ENCODE peak calls at places on chromosome 11, in eight cellular contexts. F is neural crest cell, V is osteocyte, R is lower lobe of right lung, Q is HFFc6, D is nephron progenitor cell, W is kidney epithelial cell, K is endothelial cell of umbilical vein. X is an unnamed sample.

GRCh38 chr11:73374130-73374529 is 2.1 kb upstream of the RELT start:
- DNase-seq in Q (no peak), D (no peak), F (no peak), K (no peak), V (no peak), W (no peak), R (no peak), X (no peak)

GRCh38 chr11:68542617-68543016 is 82.1 kb downstream of the PPP6R3 start:
- DNase-seq in Q (peak), D (no peak), K (no peak), W (peak), V (no peak), F (no peak), R (no peak), X (no peak)

GRCh38 chr11:5383576-5383975 is at the start of gene OR51M1:
- DNase-seq in W (no peak), V (no peak), D (no peak), F (no peak), Q (no peak), R (no peak), K (no peak), X (no peak)

GRCh38 chr11:99424313-99425084 is 403.8 kb downstream of the CNTN5 start:
- DNase-seq in F (no peak), Q (no peak), W (no peak), R (no peak), D (no peak), K (no peak), V (no peak), X (no peak)

GRCh38 chr11:74325649-74326645 is 14.5 kb upstream of the P4HA3 start:
- DNase-seq in D (no peak), F (no peak), Q (peak), R (peak), V (no peak), W (no peak), K (peak), X (no peak)

GRCh38 chr11:14376920-14377319 is 17.9 kb upstream of the RRAS2 start:
- DNase-seq in W (no peak), R (no peak), K (peak), F (no peak), Q (no peak), D (no peak), V (no peak), X (no peak)

GRCh38 chr11:122578168-122578825 is 77.2 kb upstream of the UBASH3B start:
- DNase-seq in Q (no peak), F (no peak), K (no peak), V (no peak), R (no peak), D (no peak), W (no peak), X (no peak)

GRCh38 chr11:100731471-100731870 is 44.4 kb downstream of the ARHGAP42 start:
- DNase-seq in W (no peak), F (no peak), K (no peak), D (no peak), V (no peak), Q (no peak), R (no peak), X (no peak)

GRCh38 chr11:18650859-18651557 is 16.9 kb upstream of the SPTY2D1 start:
- DNase-seq in Q (peak), W (no peak), K (peak), D (no peak), V (no peak), F (peak), R (peak), X (no peak)

GRCh38 chr11:69210660-69211035 is 54.9 kb downstream of the SMIM38 start:
- DNase-seq in R (no peak), Q (no peak), F (no peak), D (no peak), W (no peak), V (no peak), K (no peak), X (no peak)

GRCh38 chr11:69442807-69443137 is 38.7 kb upstream of the LINC01488 start:
- DNase-seq in Q (peak), R (peak), F (no peak), W (no peak), V (no peak), K (no peak), D (peak), X (no peak)

GRCh38 chr11:12008790-12009616 is 577 bp upstream of the DKK3 start:
- DNase-seq in D (peak), R (peak), K (peak), Q (peak), W (no peak), V (no peak), F (peak), X (peak)

DNA sequence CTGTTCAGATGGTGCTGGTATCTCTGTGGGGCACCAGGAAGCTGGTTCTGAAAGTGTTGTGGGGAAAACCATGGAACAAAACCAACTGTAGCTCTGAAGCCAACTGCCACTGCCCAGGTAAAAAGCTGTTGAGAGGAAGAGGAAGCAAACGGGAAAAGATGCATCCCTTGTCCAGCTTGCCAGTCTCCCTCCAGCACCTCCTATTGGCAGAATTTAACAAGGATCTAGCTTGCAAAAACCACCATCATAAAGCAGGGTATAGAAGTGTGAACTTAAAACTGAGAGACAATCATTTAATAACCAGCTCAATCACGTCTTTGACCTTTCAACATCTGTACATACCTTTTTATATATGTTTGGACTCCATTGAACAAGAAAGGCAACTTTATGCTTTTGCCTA is 4.5 kb downstream of the PATE1 start:
- DNase-seq in R (no peak), Q (no peak), F (no peak), K (no peak), W (no peak), D (no peak), V (no peak), X (no peak)
- TF ChIP-seq CTCF in R (no peak), Q (no peak), F (no peak), K (no peak), W (no peak), D (no peak), V (no peak), X (no peak)

GRCh38 chr11:65573391-65574146 is 1.2 kb downstream of the FAM89B start:
- DNase-seq in V (peak), D (no peak), R (no peak), Q (no peak), W (no peak), F (no peak), K (no peak), X (no peak)

GRCh38 chr11:65571420-65571819 is 918 bp upstream of the FAM89B start:
- DNase-seq in R (no peak), D (no peak), K (no peak), W (no peak), V (no peak), F (no peak), Q (no peak), X (no peak)

GRCh38 chr11:65571940-65572339 is 398 bp upstream of the FAM89B start:
- DNase-seq in W (no peak), V (no peak), Q (peak), D (no peak), R (no peak), F (no peak), K (peak), X (no peak)

GRCh38 chr11:65574147-65574962 is 1.5 kb upstream of the EHBP1L1 start:
- DNase-seq in Q (peak), R (peak), D (peak), W (peak), V (peak), K (peak), F (peak), X (peak)

GRCh38 chr11:65572356-65573043 is at the start of gene FAM89B:
- DNase-seq in V (peak), R (peak), K (peak), D (peak), Q (peak), W (no peak), F (peak), X (peak)
- TF ChIP-seq CTCF in V (no peak), R (no peak), K (no peak), D (no peak), Q (no peak), W (no peak), F (no peak), X (no peak)

DNA sequence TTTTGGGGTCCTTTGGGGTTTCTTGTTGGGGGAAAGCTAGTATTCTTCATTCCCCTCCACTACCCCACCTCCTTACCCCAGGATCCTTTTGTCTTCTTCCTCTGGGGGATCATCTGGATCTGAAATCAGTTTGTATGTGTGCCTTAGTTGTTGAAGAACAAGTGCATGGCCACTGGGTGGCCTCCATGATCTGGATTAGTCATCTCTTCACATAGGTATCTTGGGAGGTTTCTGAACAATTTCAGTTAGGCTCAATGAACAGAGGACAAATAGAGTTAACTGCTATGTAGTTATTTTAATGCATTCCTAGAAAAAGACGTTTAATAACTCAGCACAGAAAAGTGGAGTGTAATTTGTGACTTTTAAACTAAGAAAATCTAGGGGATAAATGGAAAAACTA is 7.1 kb upstream of the VWA5A start:
- DNase-seq in Q (no peak), W (no peak), K (peak), R (no peak), V (no peak), F (no peak), D (no peak), X (no peak)
- TF ChIP-seq CTCF in Q (no peak), W (peak), K (peak), R (peak), V (no peak), F (peak), D (peak), X (peak)

DNA sequence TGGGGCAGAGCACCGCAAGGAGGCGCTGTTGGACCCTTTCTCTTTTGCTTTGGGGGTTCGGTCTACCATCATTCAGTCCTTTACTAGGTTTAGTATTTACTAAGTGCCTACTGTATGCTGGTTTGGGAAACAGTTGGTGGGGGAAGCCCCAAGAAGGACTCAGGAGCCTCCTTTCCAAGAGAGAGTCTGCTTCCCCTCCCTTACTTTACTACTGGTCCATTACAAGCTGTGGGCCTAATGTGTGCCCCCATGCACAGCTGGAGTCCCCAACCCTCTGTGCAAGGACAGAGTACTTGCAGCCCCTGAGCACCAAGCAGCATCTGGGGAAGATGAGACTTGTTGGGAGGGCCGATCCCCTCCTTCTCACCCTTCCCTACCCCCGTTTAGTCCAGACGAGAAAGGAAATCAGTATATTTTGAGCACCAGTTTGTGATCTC is 876 bp upstream of the UBE2L6 start:
- DNase-seq in W (no peak), D (peak), R (no peak), V (no peak), F (peak), K (peak), Q (peak), X (no peak)
- TF ChIP-seq CTCF in W (peak), D (peak), R (no peak), V (no peak), F (peak), K (peak), Q (peak), X (peak)

GRCh38 chr11:1457856-1458255 is 28.7 kb downstream of the MOB2 start:
- DNase-seq in W (no peak), R (no peak), D (no peak), F (no peak), Q (no peak), K (no peak), V (no peak), X (no peak)

GRCh38 chr11:1459739-1460395 is 26.7 kb downstream of the MOB2 start:
- DNase-seq in D (no peak), F (no peak), R (no peak), K (no peak), Q (no peak), W (no peak), V (no peak), X (no peak)

GRCh38 chr11:1457326-1457680 is 29.3 kb downstream of the MOB2 start:
- DNase-seq in K (no peak), D (no peak), R (no peak), W (no peak), Q (no peak), V (no peak), F (no peak), X (no peak)

GRCh38 chr11:1459219-1459575 is 27.4 kb downstream of the MOB2 start:
- DNase-seq in Q (no peak), R (no peak), V (no peak), F (no peak), D (no peak), W (no peak), K (no peak), X (no peak)

DNA sequence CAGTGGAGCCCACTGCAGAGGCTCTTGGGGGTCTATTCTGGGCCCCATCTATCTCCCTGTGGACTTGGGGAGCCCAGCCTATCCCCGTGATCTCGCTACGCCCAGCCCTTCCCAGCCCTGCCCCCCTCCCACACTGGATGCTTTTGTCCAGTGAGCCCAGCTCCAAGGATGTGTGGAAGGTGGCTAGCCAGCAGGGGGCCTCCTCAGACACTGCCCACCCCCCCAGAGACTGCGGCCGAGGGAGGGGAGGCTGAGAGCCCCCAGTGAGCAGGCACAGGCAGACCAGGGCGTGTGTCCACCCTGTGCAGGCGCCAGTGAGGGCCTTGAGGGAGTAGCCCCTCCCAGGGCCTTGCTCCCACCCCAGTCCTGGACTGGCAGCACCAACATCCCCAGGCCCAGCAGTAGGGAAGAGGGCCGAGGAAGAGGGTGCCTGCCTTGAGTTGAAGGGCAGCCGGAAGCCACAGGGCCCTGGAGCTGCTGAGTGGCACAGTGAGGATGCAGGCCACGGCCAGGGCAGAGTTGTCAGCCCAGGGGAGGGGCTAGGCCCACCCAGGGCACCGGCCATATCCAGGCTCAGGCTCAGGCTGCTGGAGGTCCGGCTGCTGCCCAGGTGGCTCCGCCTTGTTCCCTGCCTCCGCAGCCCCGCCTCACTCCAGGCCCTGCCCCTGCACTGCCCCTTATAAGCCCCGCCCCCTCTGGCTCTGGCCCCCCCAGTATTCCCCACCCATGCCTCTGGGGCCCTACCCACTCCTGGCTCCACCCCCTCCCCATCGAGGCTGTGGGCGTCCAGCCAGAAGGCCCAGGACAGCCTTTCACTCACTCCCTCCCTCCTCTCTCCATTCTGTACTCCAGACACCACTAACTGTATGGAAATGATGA is 28.0 kb downstream of the MOB2 start:
- DNase-seq in Q (no peak), D (peak), F (no peak), R (peak), W (no peak), K (no peak), V (no peak), X (no peak)
- TF ChIP-seq CTCF in Q (peak), D (no peak), F (peak), R (peak), W (peak), K (peak), V (peak), X (no peak)

GRCh38 chr11:117817213-117818035 is 7.1 kb downstream of the FXYD2 start:
- DNase-seq in R (peak), D (peak), F (peak), Q (peak), V (peak), K (peak), W (peak), X (peak)

GRCh38 chr11:117819096-117820040 is 5.2 kb downstream of the FXYD2 start:
- DNase-seq in F (peak), Q (peak), R (peak), K (peak), W (no peak), V (no peak), D (peak), X (peak)

GRCh38 chr11:117816846-117817212 is 7.7 kb downstream of the FXYD2 start:
- DNase-seq in V (no peak), R (no peak), W (no peak), D (no peak), Q (no peak), K (no peak), F (no peak), X (no peak)

GRCh38 chr11:117820071-117820470 is 4.5 kb downstream of the FXYD2 start:
- DNase-seq in D (no peak), R (no peak), W (no peak), V (no peak), K (no peak), Q (no peak), F (no peak), X (no peak)

GRCh38 chr11:117818036-117818858 is 6.3 kb downstream of the FXYD2 start:
- DNase-seq in Q (no peak), D (no peak), W (peak), V (no peak), R (peak), F (no peak), K (peak), X (no peak)
- TF ChIP-seq CTCF in Q (peak), D (peak), W (no peak), V (no peak), R (peak), F (no peak), K (no peak), X (no peak)

DNA sequence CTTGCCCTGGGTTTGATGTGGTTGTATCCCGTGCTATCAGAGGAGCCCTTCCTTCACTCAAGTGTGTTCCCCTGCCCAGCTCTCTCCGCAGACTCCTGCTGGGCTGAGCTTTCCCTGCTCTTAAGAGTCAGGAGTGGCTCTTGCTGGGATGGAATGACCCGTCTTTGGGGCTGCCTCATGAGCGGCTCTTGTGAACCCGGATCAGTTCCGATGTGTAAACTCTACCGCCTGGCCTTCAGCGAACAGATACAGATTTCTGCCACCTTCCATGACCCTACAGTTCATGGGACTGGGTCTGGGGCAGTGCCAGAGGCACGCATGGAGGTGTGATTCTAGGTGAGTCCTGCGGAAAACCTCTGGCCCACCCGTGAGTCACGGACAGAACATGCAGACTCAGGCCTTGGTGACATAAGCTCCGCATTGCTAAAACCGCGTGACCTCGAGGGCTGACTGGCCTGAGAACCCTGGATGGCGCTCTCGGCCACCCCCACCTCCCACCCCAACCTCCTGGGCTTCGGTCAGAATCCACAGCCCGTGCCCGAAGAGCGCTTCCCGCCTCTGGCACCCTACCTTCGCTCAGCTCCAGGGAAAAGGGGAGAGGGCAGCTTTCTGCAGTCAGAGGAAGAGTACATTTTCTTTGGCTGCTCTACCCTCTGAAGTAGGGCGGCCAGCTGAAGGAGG is 1.3 kb upstream of the ZBTB16 start:
- DNase-seq in V (no peak), F (no peak), D (peak), R (peak), W (no peak), Q (no peak), K (no peak), X (no peak)
- TF ChIP-seq CTCF in V (no peak), F (no peak), D (no peak), R (no peak), W (no peak), Q (no peak), K (no peak), X (no peak)

GRCh38 chr11:128741928-128742327 is 48.1 kb downstream of the FLI1 start:
- DNase-seq in D (no peak), K (no peak), V (no peak), Q (no peak), W (no peak), R (no peak), F (no peak), X (no peak)

GRCh38 chr11:128749986-128750385 is 56.1 kb downstream of the FLI1 start:
- DNase-seq in W (no peak), D (no peak), K (no peak), Q (no peak), F (no peak), V (no peak), R (no peak), X (no peak)

GRCh38 chr11:128741511-128741910 is 47.6 kb downstream of the FLI1 start:
- DNase-seq in K (no peak), R (no peak), F (no peak), D (no peak), V (no peak), W (no peak), Q (no peak), X (no peak)

GRCh38 chr11:128747728-128748148 is 53.9 kb downstream of the FLI1 start:
- DNase-seq in D (no peak), V (no peak), R (no peak), W (no peak), Q (no peak), F (no peak), K (no peak), X (no peak)

GRCh38 chr11:128745296-128746183 is 51.7 kb downstream of the FLI1 start:
- DNase-seq in R (no peak), D (peak), W (no peak), F (no peak), Q (peak), K (peak), V (no peak), X (no peak)
- TF ChIP-seq CTCF in R (no peak), D (no peak), W (no peak), F (no peak), Q (no peak), K (no peak), V (no peak), X (no peak)